ENCODE peak calls at places on chromosomes 4 and X, in four cellular contexts. One of them, this sample, is unnamed.

GRCh38 chr4:145797278-145797677 is 117.3 kb downstream of the C4orf51 start:
- DNase-seq in upper lobe of left lung: no peak
- DNase-seq in iPS DF 6.9: no peak
- DNase-seq in aorta: no peak
- DNase-seq in this sample: no peak

GRCh38 chr4:187444061-187444460 is 551.5 kb upstream of the ZFP42 start:
- DNase-seq in upper lobe of left lung: no peak
- DNase-seq in iPS DF 6.9: no peak
- DNase-seq in aorta: no peak
- DNase-seq in this sample: no peak

GRCh38 chrX:155215443-155216178 is 649 bp upstream of the VBP1 start:
- DNase-seq in upper lobe of left lung: no peak
- DNase-seq in iPS DF 6.9: no peak
- DNase-seq in aorta: no peak
- DNase-seq in this sample: no peak

GRCh38 chrX:152632445-152633097 is 5.1 kb upstream of the GABRQ start:
- DNase-seq in upper lobe of left lung: no peak
- DNase-seq in iPS DF 6.9: no peak
- DNase-seq in aorta: no peak
- DNase-seq in this sample: peak; percentile 78

GRCh38 chr4:121140712-121141111 is 23.4 kb downstream of the TNIP3 start:
- DNase-seq in upper lobe of left lung: no peak
- DNase-seq in iPS DF 6.9: no peak
- DNase-seq in aorta: no peak
- DNase-seq in this sample: no peak

GRCh38 chrX:155767101-155767878 is 113.9 kb upstream of the VAMP7 start:
- DNase-seq in upper lobe of left lung: peak; percentile 2
- DNase-seq in iPS DF 6.9: peak; percentile 50
- DNase-seq in aorta: peak; percentile 71
- DNase-seq in this sample: peak; percentile 14

GRCh38 chrX:19799319-19800182 is 87.8 kb downstream of the SH3KBP1 start:
- DNase-seq in upper lobe of left lung: no peak
- DNase-seq in iPS DF 6.9: no peak
- DNase-seq in aorta: no peak
- DNase-seq in this sample: no peak

GRCh38 chr4:39731908-39732307 is 34.0 kb downstream of the UBE2K start:
- DNase-seq in upper lobe of left lung: no peak
- DNase-seq in iPS DF 6.9: no peak
- DNase-seq in aorta: no peak
- DNase-seq in this sample: no peak

GRCh38 chr4:185903205-185903604 is 91.2 kb upstream of the SORBS2 start:
- DNase-seq in upper lobe of left lung: no peak
- DNase-seq in iPS DF 6.9: no peak
- DNase-seq in aorta: no peak
- DNase-seq in this sample: no peak

GRCh38 chrX:148542481-148543255 is 42.3 kb downstream of the AFF2 start:
- DNase-seq in upper lobe of left lung: no peak
- DNase-seq in iPS DF 6.9: no peak
- DNase-seq in aorta: no peak
- DNase-seq in this sample: no peak

GRCh38 chr4:102064747-102065442 is 274.4 kb downstream of the BANK1 start:
- DNase-seq in upper lobe of left lung: no peak
- DNase-seq in iPS DF 6.9: no peak
- DNase-seq in aorta: no peak
- DNase-seq in this sample: no peak

GRCh38 chr4:42280327-42281095 is 116.8 kb upstream of the SHISA3 start:
- DNase-seq in upper lobe of left lung: no peak
- DNase-seq in iPS DF 6.9: no peak
- DNase-seq in aorta: no peak
- DNase-seq in this sample: no peak

GRCh38 chrX:378443-378842 is 8.3 kb downstream of the PPP2R3B start:
- DNase-seq in upper lobe of left lung: no peak
- DNase-seq in iPS DF 6.9: no peak
- DNase-seq in aorta: no peak
- DNase-seq in this sample: no peak

GRCh38 chr4:8645753-8646124 is 53.2 kb downstream of the CPZ start:
- DNase-seq in upper lobe of left lung: peak; percentile 50
- DNase-seq in iPS DF 6.9: no peak
- DNase-seq in aorta: no peak
- DNase-seq in this sample: no peak

GRCh38 chr4:78689224-78689623 is 86.9 kb upstream of the BMP2K start:
- DNase-seq in upper lobe of left lung: no peak
- DNase-seq in iPS DF 6.9: no peak
- DNase-seq in aorta: no peak
- DNase-seq in this sample: no peak

GRCh38 chrX:133440081-133440796 is 24.9 kb upstream of the GPC4 start:
- DNase-seq in upper lobe of left lung: no peak
- DNase-seq in iPS DF 6.9: no peak
- DNase-seq in aorta: no peak
- DNase-seq in this sample: no peak

GRCh38 chr4:11774346-11774745 is 345.7 kb upstream of the HS3ST1 start:
- DNase-seq in upper lobe of left lung: no peak
- DNase-seq in iPS DF 6.9: no peak
- DNase-seq in aorta: no peak
- DNase-seq in this sample: no peak

GRCh38 chrX:134776844-134777370 is 118.6 kb upstream of the PLAC1 start:
- DNase-seq in upper lobe of left lung: no peak
- DNase-seq in iPS DF 6.9: no peak
- DNase-seq in aorta: no peak
- DNase-seq in this sample: no peak

GRCh38 chrX:86002076-86002896 is 45.1 kb downstream of the CHM start:
- DNase-seq in upper lobe of left lung: peak; percentile 14
- DNase-seq in iPS DF 6.9: no peak
- DNase-seq in aorta: no peak
- DNase-seq in this sample: no peak

GRCh38 chrX:369563-370101 is 17.1 kb downstream of the PPP2R3B start:
- DNase-seq in upper lobe of left lung: peak; percentile 79
- DNase-seq in iPS DF 6.9: no peak
- DNase-seq in aorta: no peak
- DNase-seq in this sample: no peak

GRCh38 chr4:120723986-120724385 is 198.5 kb downstream of the PRDM5 start:
- DNase-seq in upper lobe of left lung: no peak
- DNase-seq in iPS DF 6.9: no peak
- DNase-seq in aorta: no peak
- DNase-seq in this sample: no peak

GRCh38 chr4:14871676-14872430 is 130.4 kb upstream of the CPEB2 start:
- DNase-seq in upper lobe of left lung: no peak
- DNase-seq in iPS DF 6.9: no peak
- DNase-seq in aorta: no peak
- DNase-seq in this sample: peak; percentile 47

GRCh38 chr4:122882830-122883229 is 39.6 kb downstream of the NUDT6 start:
- DNase-seq in upper lobe of left lung: no peak
- DNase-seq in iPS DF 6.9: no peak
- DNase-seq in aorta: no peak
- DNase-seq in this sample: no peak

GRCh38 chr4:122710434-122711308 is 21.8 kb upstream of the BBS12 start:
- DNase-seq in upper lobe of left lung: no peak
- DNase-seq in iPS DF 6.9: no peak
- DNase-seq in aorta: no peak
- DNase-seq in this sample: no peak

GRCh38 chr4:169132561-169133305 is 122.7 kb upstream of the CBR4 start:
- DNase-seq in upper lobe of left lung: no peak
- DNase-seq in iPS DF 6.9: no peak
- DNase-seq in aorta: no peak
- DNase-seq in this sample: no peak

GRCh38 chr4:37822220-37822619 is 4.3 kb upstream of the PGM2 start:
- DNase-seq in upper lobe of left lung: no peak
- DNase-seq in iPS DF 6.9: no peak
- DNase-seq in aorta: no peak
- DNase-seq in this sample: peak; percentile 44

GRCh38 chr4:119286377-119287002 is 35.4 kb downstream of the FABP2 start:
- DNase-seq in upper lobe of left lung: no peak
- DNase-seq in iPS DF 6.9: no peak
- DNase-seq in aorta: no peak
- DNase-seq in this sample: no peak

GRCh38 chr4:158895797-158896442 is 127.1 kb downstream of the FNIP2 start:
- DNase-seq in upper lobe of left lung: no peak
- DNase-seq in iPS DF 6.9: no peak
- DNase-seq in aorta: no peak
- DNase-seq in this sample: peak; percentile 9

GRCh38 chr4:123706961-123707360 is 310.4 kb downstream of the SPRY1 start:
- DNase-seq in upper lobe of left lung: no peak
- DNase-seq in iPS DF 6.9: no peak
- DNase-seq in aorta: no peak
- DNase-seq in this sample: no peak

GRCh38 chr4:148447672-148448071 is 5.5 kb upstream of the NR3C2 start:
- DNase-seq in upper lobe of left lung: no peak
- DNase-seq in iPS DF 6.9: no peak
- DNase-seq in aorta: no peak
- DNase-seq in this sample: peak; percentile 34

GRCh38 chrX:8879750-8880149 is 78.6 kb upstream of the FAM9A start:
- DNase-seq in upper lobe of left lung: no peak
- DNase-seq in iPS DF 6.9: peak; percentile 13
- DNase-seq in aorta: no peak
- DNase-seq in this sample: peak; percentile 19

GRCh38 chrX:30864383-30864785 is 24.7 kb downstream of the TAB3 start:
- DNase-seq in upper lobe of left lung: no peak
- DNase-seq in iPS DF 6.9: no peak
- DNase-seq in aorta: no peak
- DNase-seq in this sample: no peak

GRCh38 chrX:107213477-107213876 is 7.1 kb downstream of the DNAAF6 start:
- DNase-seq in upper lobe of left lung: no peak
- DNase-seq in iPS DF 6.9: no peak
- DNase-seq in aorta: no peak
- DNase-seq in this sample: no peak

GRCh38 chr4:86974481-86975050 is 39.8 kb downstream of the AFF1 start:
- DNase-seq in upper lobe of left lung: no peak
- DNase-seq in iPS DF 6.9: no peak
- DNase-seq in aorta: no peak
- DNase-seq in this sample: no peak

GRCh38 chr4:170700064-170700463 is 610.3 kb upstream of the AADAT start:
- DNase-seq in upper lobe of left lung: no peak
- DNase-seq in iPS DF 6.9: no peak
- DNase-seq in aorta: no peak
- DNase-seq in this sample: no peak

GRCh38 chr4:75180790-75181776 is 248.2 kb downstream of the PARM1 start:
- DNase-seq in upper lobe of left lung: no peak
- DNase-seq in iPS DF 6.9: no peak
- DNase-seq in aorta: peak; percentile 75
- DNase-seq in this sample: peak; percentile 7

GRCh38 chr4:14336656-14337055 is 665.6 kb upstream of the CPEB2 start:
- DNase-seq in upper lobe of left lung: no peak
- DNase-seq in iPS DF 6.9: no peak
- DNase-seq in aorta: no peak
- DNase-seq in this sample: no peak

GRCh38 chrX:43693602-43694406 is 37.7 kb downstream of the MAOA start:
- DNase-seq in upper lobe of left lung: no peak
- DNase-seq in iPS DF 6.9: no peak
- DNase-seq in aorta: no peak
- DNase-seq in this sample: peak; percentile 69

GRCh38 chr4:7608043-7608442 is 173.3 kb upstream of the PSAPL1 start:
- DNase-seq in upper lobe of left lung: no peak
- DNase-seq in iPS DF 6.9: no peak
- DNase-seq in aorta: no peak
- DNase-seq in this sample: no peak
- H3K27me3 ChIP-seq in upper lobe of left lung: no peaks in the 10 kb centered on the region
- H3K27me3 ChIP-seq in iPS DF 6.9: no peaks in the 10 kb centered on the region
- H3K27me3 ChIP-seq in aorta: no peaks in the 10 kb centered on the region
- H3K27me3 ChIP-seq in this sample: no peaks in the 10 kb centered on the region

DNA sequence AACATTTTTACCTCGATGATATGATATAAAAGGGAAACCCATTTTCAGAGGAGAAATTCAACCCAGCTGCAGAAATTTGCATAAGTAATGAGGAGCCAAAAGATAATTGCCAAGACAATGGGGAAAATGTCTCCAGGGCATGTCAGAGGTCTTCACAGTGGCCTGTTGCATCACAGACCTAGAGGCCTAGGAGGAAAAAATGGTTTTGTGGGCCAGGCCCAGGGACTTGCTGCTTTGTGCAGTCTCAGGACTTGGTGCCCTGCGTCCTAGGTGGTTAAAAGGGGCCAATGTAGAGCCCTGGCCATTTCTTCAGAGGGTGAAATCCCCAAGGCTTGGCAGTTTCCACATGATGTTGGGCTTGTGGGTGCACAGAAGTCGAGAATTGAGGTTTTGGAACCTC is 106.9 kb downstream of the CPXCR1 start:
- DNase-seq in upper lobe of left lung: no peak
- DNase-seq in iPS DF 6.9: no peak
- DNase-seq in aorta: no peak
- DNase-seq in this sample: no peak
- H3K27me3 ChIP-seq in upper lobe of left lung: no peaks in the 10 kb centered on the region
- H3K27me3 ChIP-seq in iPS DF 6.9: no peaks in the 10 kb centered on the region
- H3K27me3 ChIP-seq in aorta: no peaks in the 10 kb centered on the region
- H3K27me3 ChIP-seq in this sample: no peaks in the 10 kb centered on the region

DNA sequence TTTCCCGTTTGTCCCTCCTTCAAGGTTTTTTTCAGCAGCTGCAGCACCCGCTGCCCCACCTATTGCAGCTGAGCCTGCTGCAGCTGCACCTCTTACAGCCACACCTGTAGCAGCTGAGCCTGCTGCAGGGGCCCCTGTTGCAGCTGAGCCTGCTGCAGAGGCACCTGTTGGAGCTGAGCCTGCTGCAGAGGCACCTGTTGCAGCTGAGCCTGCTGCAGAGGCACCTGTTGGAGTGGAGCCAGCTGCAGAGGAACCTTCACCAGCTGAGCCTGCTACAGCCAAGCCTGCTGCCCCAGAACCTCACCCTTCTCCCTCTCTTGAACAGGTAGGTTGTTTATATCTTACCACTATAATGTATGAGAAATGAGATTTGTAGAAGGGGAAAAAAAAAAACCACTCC is 4.5 kb downstream of the PRR27 start:
- DNase-seq in upper lobe of left lung: peak; percentile 33
- DNase-seq in iPS DF 6.9: no peak
- DNase-seq in aorta: peak; percentile 55
- DNase-seq in this sample: peak; percentile 19
- H3K27me3 ChIP-seq in upper lobe of left lung: no peaks in the 10 kb centered on the region
- H3K27me3 ChIP-seq in iPS DF 6.9: no peaks in the 10 kb centered on the region
- H3K27me3 ChIP-seq in aorta: no peaks in the 10 kb centered on the region
- H3K27me3 ChIP-seq in this sample: no peaks in the 10 kb centered on the region

DNA sequence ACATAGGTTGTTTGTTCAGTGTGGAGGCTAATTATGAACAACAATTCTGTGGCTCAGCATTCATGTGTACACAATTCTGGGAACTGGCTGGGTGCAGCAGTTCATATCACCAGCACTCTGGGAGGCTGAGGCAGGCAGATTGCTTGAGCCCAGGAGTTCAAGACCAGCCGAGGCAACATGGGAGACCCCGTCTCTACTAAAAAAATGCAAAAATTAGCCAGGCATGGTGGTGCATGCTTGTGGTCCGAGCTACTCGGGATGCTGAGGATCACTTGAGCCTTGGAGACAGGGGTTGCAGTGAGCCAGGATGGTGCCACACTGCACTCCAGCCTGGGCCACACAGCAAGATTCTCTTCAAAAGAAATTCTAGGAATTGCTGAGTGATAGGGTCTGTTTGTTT is 4.5 kb upstream of the PPP2R2C start:
- DNase-seq in upper lobe of left lung: no peak
- DNase-seq in iPS DF 6.9: no peak
- DNase-seq in aorta: no peak
- DNase-seq in this sample: no peak
- H3K27me3 ChIP-seq in upper lobe of left lung: no peaks in the 10 kb centered on the region
- H3K27me3 ChIP-seq in iPS DF 6.9: peaks cover 4% of the 10 kb centered on the region
- H3K27me3 ChIP-seq in aorta: no peaks in the 10 kb centered on the region
- H3K27me3 ChIP-seq in this sample: no peaks in the 10 kb centered on the region

This sample was measured in body of pancreas.